ENCODE peak calls at places on chromosome 16, in six cellular contexts. X, W, R, N, M and B are unnamed samples.

GRCh38 chr16:69796285-69797118 is 34.4 kb downstream of the WWP2 start:
- DNase-seq in X (peak), W (no peak), R (no peak), N (peak), M (peak), B (no peak)

GRCh38 chr16:14303182-14303618 is 232.1 kb downstream of the MRTFB start:
- DNase-seq in X (no peak), W (no peak), R (no peak), N (no peak), M (no peak), B (no peak)

GRCh38 chr16:81513204-81514040 is 68.8 kb downstream of the CMIP start:
- DNase-seq in X (no peak), W (no peak), R (peak), N (no peak), M (no peak), B (peak)

GRCh38 chr16:84022641-84023040 is 20.0 kb downstream of the SLC38A8 start:
- DNase-seq in X (no peak), W (no peak), R (no peak), N (no peak), M (no peak), B (no peak)

GRCh38 chr16:69566437-69567030 is 768 bp downstream of the NFAT5 start:
- DNase-seq in X (peak), W (no peak), R (peak), N (no peak), M (no peak), B (peak)

GRCh38 chr16:85916141-85916890 is 17.4 kb downstream of the IRF8 start:
- DNase-seq in X (no peak), W (no peak), R (no peak), N (no peak), M (no peak), B (peak)

GRCh38 chr16:87407511-87408112 is 15.5 kb downstream of the MAP1LC3B start:
- DNase-seq in X (peak), W (no peak), R (peak), N (no peak), M (no peak), B (peak)

GRCh38 chr16:10385725-10386516 is at the start of gene ATF7IP2:
- DNase-seq in X (peak), W (no peak), R (peak), N (peak), M (no peak), B (peak)

GRCh38 chr16:80148826-80149225 is 392.0 kb upstream of the DYNLRB2 start:
- DNase-seq in X (no peak), W (no peak), R (no peak), N (no peak), M (no peak), B (no peak)

GRCh38 chr16:88320947-88321634 is 61.7 kb upstream of the ZNF469 start:
- DNase-seq in X (no peak), W (no peak), R (no peak), N (no peak), M (no peak), B (no peak)

GRCh38 chr16:4263504-4264436 is 9.1 kb downstream of the TFAP4 start:
- DNase-seq in X (peak), W (no peak), R (peak), N (peak), M (no peak), B (peak)

GRCh38 chr16:11949527-11949926 is 7.7 kb upstream of the NPIPB2 start:
- DNase-seq in X (no peak), W (peak), R (no peak), N (no peak), M (peak), B (no peak)

GRCh38 chr16:3004319-3004718 is 8.4 kb upstream of the CLDN9 start:
- DNase-seq in X (no peak), W (no peak), R (peak), N (no peak), M (no peak), B (no peak)

GRCh38 chr16:79170565-79171242 is 429.8 kb downstream of the MAF start:
- DNase-seq in X (no peak), W (no peak), R (peak), N (no peak), M (no peak), B (no peak)

GRCh38 chr16:27759301-27759871 is 209.4 kb downstream of the KATNIP start:
- DNase-seq in X (no peak), W (no peak), R (no peak), N (no peak), M (no peak), B (no peak)